ENCODE peak calls at places on chromosome 7, in nine cellular contexts. O is GM10248, P is MM.1S, Z is ovary, Y is lung, E is WTC11, N is A549, X is omental fat pad, D is right lobe of liver. L is an unnamed sample.
A peak's percentile ranks its signal among the peaks of the same experiment; 100 is the strongest.

GRCh38 chr7:116211006-116211912 is 920 bp downstream of the TES start:
- DNase-seq in X (no peak), O (peak; percentile 59), P (peak; percentile 96), D (peak; percentile 79), E (peak; percentile 68), Y (peak; percentile 86), Z (no peak), N (peak; percentile 92), L (peak; percentile 81)

GRCh38 chr7:91557789-91558396 is 293.7 kb downstream of the FZD1 start:
- DNase-seq in Y (no peak), D (no peak), N (peak; percentile 92), O (peak; percentile 42), E (no peak), X (no peak), P (no peak), Z (no peak), L (no peak)

GRCh38 chr7:108415821-108416536 is 40.3 kb downstream of the NRCAM start:
- DNase-seq in Z (no peak), O (peak; percentile 34), P (peak; percentile 93), E (no peak), X (no peak), Y (no peak), N (peak; percentile 80), D (no peak), L (peak; percentile 65)

GRCh38 chr7:22137026-22137425 is 191.3 kb upstream of the CDCA7L start:
- DNase-seq in D (no peak), Z (no peak), P (no peak), N (no peak), X (no peak), Y (no peak), O (no peak), E (no peak), L (no peak)

GRCh38 chr7:151299530-151299929 is 42.1 kb upstream of the NUB1 start:
- DNase-seq in N (no peak), P (no peak), O (no peak), D (no peak), X (no peak), Z (no peak), E (no peak), Y (no peak), L (no peak)

GRCh38 chr7:132387596-132387995 is 188.7 kb downstream of the PLXNA4 start:
- DNase-seq in N (no peak), P (no peak), O (no peak), Z (no peak), E (no peak), Y (no peak), D (no peak), X (no peak), L (no peak)

GRCh38 chr7:15832996-15833395 is 146.5 kb upstream of the MEOX2 start:
- DNase-seq in E (no peak), D (no peak), Z (peak; percentile 46), P (no peak), X (no peak), O (no peak), Y (no peak), N (no peak), L (no peak)

GRCh38 chr7:81301815-81302214 is 383.0 kb upstream of the SEMA3C start:
- DNase-seq in N (no peak), E (no peak), O (no peak), P (no peak), X (no peak), Y (no peak), Z (no peak), D (no peak), L (no peak)

GRCh38 chr7:38223311-38223710 is 45.3 kb downstream of the STARD3NL start:
- DNase-seq in X (no peak), E (no peak), Y (no peak), D (no peak), N (no peak), Z (no peak), P (no peak), O (no peak), L (no peak)

GRCh38 chr7:13793926-13794325 is 195.5 kb downstream of the ETV1 start:
- DNase-seq in Y (no peak), N (no peak), P (no peak), D (no peak), E (no peak), Z (no peak), O (no peak), X (no peak), L (no peak)

GRCh38 chr7:132650498-132650897 is 74.2 kb upstream of the PLXNA4 start:
- DNase-seq in N (peak; percentile 37), P (no peak), D (no peak), E (no peak), Y (no peak), X (no peak), O (no peak), Z (no peak), L (no peak)

GRCh38 chr7:6422926-6423632 is 24.7 kb downstream of the DAGLB start:
- DNase-seq in E (no peak), Z (no peak), O (no peak), N (no peak), P (no peak), D (peak; percentile 65), Y (no peak), X (no peak), L (no peak)

GRCh38 chr7:157993406-157994105 is 594.1 kb downstream of the PTPRN2 start:
- DNase-seq in E (no peak), Z (no peak), P (no peak), D (peak; percentile 35), X (no peak), N (no peak), Y (no peak), O (no peak), L (no peak)

GRCh38 chr7:79352323-79352722 is 101.1 kb downstream of the MAGI2 start:
- DNase-seq in Y (no peak), N (no peak), P (no peak), O (no peak), X (no peak), Z (no peak), D (no peak), E (no peak), L (no peak)

GRCh38 chr7:117048114-117048853 is 95.0 kb downstream of the ST7 start:
- DNase-seq in Z (no peak), Y (no peak), O (no peak), D (no peak), E (no peak), N (no peak), P (no peak), X (no peak), L (no peak)

GRCh38 chr7:68417659-68418058 is 1180.6 kb upstream of the AUTS2 start:
- DNase-seq in E (no peak), Z (no peak), P (no peak), D (no peak), O (no peak), X (no peak), N (peak; percentile 68), Y (no peak), L (no peak)

GRCh38 chr7:31955021-31955420 is 115.2 kb downstream of the PDE1C start:
- DNase-seq in N (peak; percentile 63), P (no peak), O (no peak), Y (no peak), E (no peak), Z (no peak), X (no peak), D (no peak), L (no peak)

GRCh38 chr7:27171636-27172387 is 2.3 kb downstream of the HOXA10 start:
- DNase-seq in X (peak; percentile 20), O (no peak), Y (no peak), Z (no peak), P (no peak), D (peak; percentile 28), N (no peak), E (no peak), L (no peak)

GRCh38 chr7:130950054-130950453 is 216.0 kb upstream of the KLF14 start:
- DNase-seq in O (no peak), N (no peak), X (no peak), P (no peak), Z (no peak), Y (no peak), D (no peak), E (no peak), L (no peak)

DNA sequence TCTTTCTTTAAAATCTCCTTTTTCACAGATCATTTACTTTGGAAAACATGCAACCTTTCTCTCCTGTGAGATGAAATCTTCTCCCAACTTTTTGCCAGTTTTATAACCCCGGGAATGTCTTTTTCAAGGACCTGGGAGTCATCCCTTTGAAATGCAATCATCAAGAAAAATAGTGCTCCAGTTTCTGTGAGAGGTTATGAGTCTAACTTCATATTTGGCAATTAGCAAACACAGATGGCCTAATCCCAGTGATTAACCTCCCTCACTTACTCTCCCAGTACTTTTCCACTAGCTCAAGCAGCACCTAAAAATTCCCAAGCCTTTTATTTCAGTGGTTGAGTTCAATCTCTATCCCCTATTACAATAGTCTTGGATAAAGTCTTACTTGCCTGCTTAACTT is 185.8 kb upstream of the TMEM106B start:
- DNase-seq in N (no peak), P (no peak), Y (no peak), O (no peak), E (no peak), Z (no peak), D (no peak), X (no peak), L (no peak)
- TF ChIP-seq CTCF in N (no peak), P (no peak), Y (no peak), O (no peak), E (no peak), Z (no peak), D (no peak), X (no peak), L (no peak)

GRCh38 chr7:43716598-43716997 is 12.7 kb downstream of the COA1 start:
- DNase-seq in E (no peak), Y (no peak), O (no peak), N (no peak), P (no peak), D (no peak), X (no peak), Z (no peak), L (peak; percentile 22)
- TF ChIP-seq CTCF in E (no peak), Y (no peak), O (no peak), N (no peak), P (no peak), D (no peak), X (no peak), Z (no peak), L (no peak)

DNA sequence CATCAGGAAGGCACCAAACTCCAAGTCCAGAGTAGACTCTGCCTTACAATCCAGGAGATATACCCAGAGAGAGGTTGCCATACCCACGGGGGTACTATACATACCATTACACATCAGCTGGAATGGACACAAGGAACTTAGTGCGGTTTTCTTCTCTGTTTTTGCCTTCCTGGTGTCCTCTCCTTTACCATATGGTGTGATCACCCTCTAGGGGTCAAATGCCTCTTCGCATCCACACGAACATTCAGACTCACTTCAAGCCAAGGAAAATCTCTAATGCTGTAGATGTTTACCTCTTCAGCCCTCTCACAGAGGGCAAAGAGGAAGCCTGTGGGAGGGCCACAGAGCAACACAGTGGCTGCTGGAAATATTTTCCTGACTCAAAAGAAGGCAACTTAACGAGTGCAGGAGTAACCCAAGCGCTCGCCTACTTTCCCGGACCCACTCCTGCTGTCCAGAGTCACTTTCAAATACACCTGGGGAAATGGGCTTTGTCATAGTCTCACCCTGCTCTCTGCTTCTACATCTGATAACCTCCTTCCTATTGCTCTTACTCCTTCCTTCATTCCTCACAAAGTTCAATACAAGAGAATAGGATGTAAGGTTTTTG is 220.7 kb downstream of the C7orf25 start:
- DNase-seq in Z (no peak), O (no peak), N (peak; percentile 34), P (peak; percentile 45), E (peak; percentile 32), D (no peak), X (no peak), Y (no peak), L (no peak)
- TF ChIP-seq CTCF in Z (no peak), O (peak; percentile 12), N (peak; percentile 32), P (peak; percentile 52), E (peak; percentile 38), D (peak; percentile 17), X (no peak), Y (peak; percentile 27), L (no peak)

GRCh38 chr7:1290262-1291039 is 57.8 kb downstream of the UNCX start:
- DNase-seq in X (no peak), N (peak; percentile 22), E (no peak), P (no peak), O (no peak), D (peak; percentile 48), Y (no peak), Z (no peak), L (peak; percentile 47)
- TF ChIP-seq CTCF in X (no peak), N (peak; percentile 12), E (no peak), P (no peak), O (no peak), D (no peak), Y (no peak), Z (no peak), L (no peak)

L was measured in activated CD8-positive, alpha-beta T cell treated with anti-CD3 and anti-CD28 coated beads for 36 hours.